ENCODE peak calls at places on chromosomes 13 and 19, in four cellular contexts. M is cardiac muscle cell, Q is IMR-90, H is fibroblast of pulmonary artery. L is an unnamed sample.

GRCh38 chr13:50129923-50130685 is 114.9 kb downstream of the KCNRG start:
- DNase-seq in Q (no peak), H (peak), M (peak), L (peak)

GRCh38 chr13:29369060-29369743 is 226.3 kb downstream of the SLC7A1 start:
- DNase-seq in Q (peak), M (peak), H (peak), L (peak)

GRCh38 chr19:34990578-34991192 is 9.4 kb upstream of the GRAMD1A start:
- DNase-seq in H (no peak), Q (no peak), M (no peak), L (peak)

GRCh38 chr19:9786342-9786741 is 17.8 kb upstream of the ZNF846 start:
- DNase-seq in H (no peak), M (no peak), Q (no peak), L (no peak)

GRCh38 chr13:51148223-51148951 is 37.3 kb upstream of the C13orf42 start:
- DNase-seq in H (no peak), M (peak), Q (no peak), L (no peak)

GRCh38 chr13:65314008-65314407 is 1916.1 kb downstream of the PCDH9 start:
- DNase-seq in H (no peak), Q (no peak), M (no peak), L (no peak)

GRCh38 chr13:110233682-110234280 is 73.2 kb downstream of the COL4A1 start:
- DNase-seq in M (no peak), H (peak), Q (no peak), L (no peak)

GRCh38 chr13:34308725-34309124 is 490.8 kb downstream of the RFC3 start:
- DNase-seq in Q (no peak), M (no peak), H (no peak), L (no peak)

GRCh38 chr13:36709136-36709895 is 35.5 kb downstream of the SERTM1 start:
- DNase-seq in M (no peak), Q (no peak), H (no peak), L (no peak)

GRCh38 chr13:100176781-100177389 is 88.0 kb downstream of the PCCA start:
- DNase-seq in Q (peak), H (peak), M (peak), L (no peak)

GRCh38 chr13:94550030-94550738 is 45.8 kb downstream of the TGDS start:
- DNase-seq in M (peak), H (peak), Q (peak), L (no peak)

GRCh38 chr19:50371914-50372475 is 4.3 kb upstream of the NR1H2 start:
- DNase-seq in H (no peak), Q (no peak), M (no peak), L (no peak)

GRCh38 chr13:110456550-110456949 is 105.0 kb downstream of the RAB20 start:
- DNase-seq in Q (no peak), H (no peak), M (no peak), L (no peak)

DNA sequence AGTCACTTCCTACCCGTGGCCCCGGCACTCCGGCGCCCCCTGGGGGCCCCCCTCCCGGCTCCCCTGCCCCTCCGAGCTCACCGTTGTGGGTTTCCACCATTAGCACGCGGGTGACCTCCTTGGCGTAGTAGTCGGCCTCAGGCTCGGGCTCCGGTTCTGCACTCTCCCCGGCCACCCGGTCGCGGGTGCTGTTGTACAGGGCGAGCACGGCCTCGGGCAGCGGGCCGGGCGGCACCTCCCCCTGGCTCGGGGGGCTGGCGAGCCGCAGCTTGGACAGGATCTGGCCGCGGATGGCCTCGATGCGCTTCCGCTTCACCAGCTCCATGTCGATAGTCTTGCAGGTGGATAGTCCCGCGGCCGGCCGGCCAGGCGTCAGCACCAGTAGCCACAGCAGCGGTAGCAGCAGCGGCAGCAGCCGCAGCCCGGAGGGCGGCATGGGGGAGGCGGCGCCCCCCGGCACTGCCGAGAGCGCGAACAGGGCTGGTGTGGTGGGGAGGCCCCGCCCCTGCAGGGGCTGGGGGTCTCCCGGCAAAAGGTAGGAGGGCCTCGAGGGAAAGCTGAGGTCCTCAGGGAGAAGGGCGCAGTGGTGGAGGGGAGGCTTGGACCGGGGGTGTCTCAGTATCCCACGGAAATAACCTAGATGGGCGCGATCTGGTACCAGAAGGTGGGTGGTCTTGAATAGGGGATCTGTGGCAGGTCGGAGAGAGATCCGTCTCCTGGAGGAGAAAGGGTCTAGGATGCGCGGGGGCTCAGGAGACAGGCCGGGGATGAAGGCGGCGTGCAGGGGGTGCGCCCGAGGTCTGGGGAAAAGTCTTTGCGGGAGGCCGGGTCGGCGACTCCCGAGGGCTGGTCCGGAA is 885 bp downstream of the TGFB1 start:
- DNase-seq in M (peak), Q (peak), H (peak), L (peak)
- TF ChIP-seq CTCF in M (peak), Q (peak), H (peak), L (peak)

GRCh38 chr19:33398361-33399060 is 25.0 kb downstream of the CEBPG start:
- DNase-seq in Q (no peak), M (no peak), H (no peak), L (no peak)
- TF ChIP-seq CTCF in Q (no peak), M (no peak), H (no peak), L (no peak)

DNA sequence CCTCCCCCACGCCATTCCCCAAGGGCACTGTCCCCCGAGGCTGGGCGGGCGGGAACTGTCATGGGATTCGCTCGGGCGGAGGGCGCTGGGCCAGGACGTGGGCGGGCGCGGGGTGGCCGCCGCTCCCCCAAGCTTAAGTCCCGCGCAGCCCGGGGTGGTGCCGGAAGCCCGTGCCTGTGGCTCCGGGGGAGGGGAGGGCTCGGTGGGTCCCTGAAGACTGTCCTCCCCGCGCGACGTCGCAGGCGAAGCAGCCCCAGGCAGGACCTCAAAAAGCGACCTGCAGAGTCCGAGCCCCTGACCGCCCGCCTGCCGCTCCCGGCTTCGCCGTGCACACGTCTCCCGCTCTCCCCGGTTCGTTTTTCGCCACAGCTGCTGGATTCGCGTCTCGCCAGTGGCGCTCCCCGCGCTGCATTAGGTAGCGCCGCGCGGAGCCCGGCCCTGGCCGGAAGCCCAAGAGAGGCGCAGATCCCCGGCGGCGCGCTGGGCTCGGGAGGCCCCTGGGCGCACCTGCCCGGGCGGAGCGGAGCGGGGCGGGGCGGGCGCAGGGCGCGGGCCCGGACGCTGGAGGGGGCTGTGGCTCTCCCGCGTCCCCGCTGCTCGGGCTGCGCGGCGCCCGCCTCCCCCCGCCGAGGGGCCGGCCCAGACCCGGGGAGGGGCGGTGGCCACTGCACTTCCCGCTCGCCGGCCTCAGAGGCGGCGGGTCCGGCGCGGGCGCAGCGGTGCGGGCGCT is at the start of gene FARP1:
- DNase-seq in H (peak), M (peak), Q (peak), L (peak)
- TF ChIP-seq CTCF in H (no peak), M (peak), Q (peak), L (peak)

DNA sequence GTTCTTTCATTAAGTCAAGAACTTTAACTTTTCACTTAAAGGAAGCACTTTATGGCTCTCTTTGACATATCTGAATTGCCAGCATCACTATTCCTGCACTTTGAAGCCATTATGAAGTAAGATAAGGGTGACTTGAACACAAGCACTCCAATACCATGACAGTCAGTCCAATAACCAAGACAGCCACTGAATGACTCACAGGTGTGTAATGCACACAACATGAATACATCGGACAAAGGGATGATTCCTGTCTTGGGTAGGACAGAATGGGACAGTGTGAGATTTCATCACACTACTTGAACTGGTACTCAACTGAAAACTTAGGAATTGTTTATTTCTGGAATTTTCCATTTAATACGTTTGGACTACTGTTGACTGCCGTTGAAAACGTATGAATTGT is 233.7 kb upstream of the IPO5 start:
- DNase-seq in M (no peak), Q (no peak), H (no peak), L (no peak)
- TF ChIP-seq CTCF in M (no peak), Q (no peak), H (no peak), L (no peak)

L was measured in GM12865.